ENCODE peak calls at places on chromosomes 12 and 14, in eight cellular contexts. I is left ventricle myocardium inferior, S is K562, Q is A549, G is cardiac muscle cell, P is left lung, C is testis, V is prostate gland. A is an unnamed sample.

GRCh38 chr12:24913953-24914352 is 34.9 kb downstream of the BCAT1 start:
- DNase-seq in V (no peak), Q (no peak), G (no peak), I (no peak), P (no peak), S (no peak), C (no peak), A (no peak)

GRCh38 chr14:33477752-33478151 is 473.1 kb downstream of the EGLN3 start:
- DNase-seq in S (no peak), I (no peak), P (no peak), Q (no peak), V (no peak), C (no peak), G (no peak), A (no peak)

GRCh38 chr12:108360057-108360456 is 20.9 kb upstream of the CMKLR1 start:
- DNase-seq in P (no peak), C (no peak), Q (no peak), S (no peak), V (no peak), G (no peak), I (no peak), A (no peak)

GRCh38 chr12:132776816-132777568 is 15.4 kb upstream of the ANKLE2 start:
- DNase-seq in I (peak; percentile 83), P (no peak), Q (no peak), G (no peak), S (no peak), V (no peak), C (peak; percentile 86), A (no peak)

GRCh38 chr12:25084816-25085215 is 110.1 kb downstream of the DNAI7 start:
- DNase-seq in P (no peak), I (no peak), S (no peak), C (no peak), V (no peak), Q (no peak), G (no peak), A (no peak)

GRCh38 chr14:67241416-67242362 is at the start of gene PALS1:
- DNase-seq in Q (peak; percentile 77), G (peak; percentile 78), S (peak; percentile 63), C (peak; percentile 59), I (no peak), V (no peak), P (no peak), A (no peak)

GRCh38 chr12:49232940-49233841 is 31.7 kb upstream of the TUBA1C start:
- DNase-seq in V (peak; percentile 11), I (peak; percentile 75), Q (no peak), P (peak; percentile 49), C (peak; percentile 94), S (peak; percentile 98), G (peak; percentile 92), A (no peak)

GRCh38 chr14:87944987-87945604 is 47.9 kb downstream of the GALC start:
- DNase-seq in G (peak; percentile 52), I (no peak), V (no peak), Q (peak; percentile 62), C (no peak), P (no peak), S (peak; percentile 55), A (peak; percentile 25)

GRCh38 chr12:74285773-74286172 is 251.9 kb upstream of the ATXN7L3B start:
- DNase-seq in I (no peak), V (no peak), C (no peak), G (no peak), S (no peak), P (no peak), Q (peak; percentile 2), A (no peak)

GRCh38 chr14:103545219-103545914 is 16.4 kb downstream of the TRMT61A start:
- DNase-seq in G (no peak), Q (no peak), V (no peak), I (peak; percentile 14), C (no peak), P (no peak), S (no peak), A (no peak)

GRCh38 chr12:109670647-109671046 is 43.0 kb upstream of the FAM222A start:
- DNase-seq in G (no peak), I (no peak), P (no peak), C (no peak), S (peak; percentile 8), Q (no peak), V (no peak), A (no peak)

GRCh38 chr12:13197526-13198141 is 1.1 kb downstream of the EMP1 start:
- DNase-seq in I (peak; percentile 77), G (no peak), P (no peak), V (no peak), Q (no peak), C (peak; percentile 37), S (no peak), A (no peak)

GRCh38 chr14:92684801-92685560 is 63.4 kb downstream of the LGMN start:
- DNase-seq in C (no peak), V (no peak), S (peak; percentile 38), Q (no peak), P (no peak), G (no peak), I (no peak), A (no peak)

GRCh38 chr12:131112690-131113290 is 159.1 kb downstream of the ADGRD1 start:
- DNase-seq in C (no peak), V (no peak), I (no peak), G (no peak), S (peak; percentile 11), Q (no peak), P (no peak), A (no peak)

GRCh38 chr12:40287369-40287975 is 62.7 kb downstream of the LRRK2 start:
- DNase-seq in S (no peak), C (no peak), Q (peak; percentile 90), V (no peak), I (no peak), P (no peak), G (no peak), A (no peak)

GRCh38 chr12:131092911-131093901 is 139.5 kb downstream of the ADGRD1 start:
- DNase-seq in P (peak; percentile 30), I (no peak), Q (no peak), S (no peak), V (no peak), C (peak; percentile 10), G (no peak), A (no peak)

GRCh38 chr14:92408186-92408585 is 85.2 kb downstream of the SLC24A4 start:
- DNase-seq in V (peak; percentile 48), P (no peak), C (no peak), S (no peak), G (no peak), I (no peak), Q (no peak), A (no peak)

GRCh38 chr14:38302034-38302433 is 46.1 kb upstream of the CLEC14A start:
- DNase-seq in C (no peak), S (no peak), V (no peak), P (no peak), I (no peak), G (no peak), Q (no peak), A (no peak)

GRCh38 chr14:105307052-105307727 is 6.4 kb upstream of the BRF1 start:
- DNase-seq in Q (no peak), I (no peak), G (no peak), V (no peak), C (no peak), S (no peak), P (no peak), A (no peak)

GRCh38 chr12:50660425-50660822 is 103.5 kb upstream of the ATF1 start:
- DNase-seq in C (no peak), Q (no peak), I (no peak), V (no peak), G (no peak), P (no peak), S (no peak), A (no peak)

GRCh38 chr12:50545783-50546182 is 41.0 kb downstream of the DIP2B start:
- DNase-seq in I (no peak), P (no peak), V (no peak), S (no peak), G (no peak), Q (no peak), C (no peak), A (no peak)

GRCh38 chr14:49999216-49999761 is 106.4 kb downstream of the ARF6 start:
- DNase-seq in I (peak; percentile 82), Q (peak; percentile 77), P (peak; percentile 89), S (peak; percentile 77), C (peak; percentile 69), G (no peak), V (peak; percentile 78), A (no peak)

GRCh38 chr12:92467886-92468285 is 234.9 kb upstream of the PLEKHG7 start:
- DNase-seq in P (no peak), V (no peak), C (no peak), G (no peak), S (peak; percentile 70), I (no peak), Q (peak; percentile 13), A (no peak)

GRCh38 chr12:4273651-4274395 is at the start of gene CCND2:
- DNase-seq in Q (peak; percentile 44), P (peak; percentile 95), C (peak; percentile 88), G (peak; percentile 91), I (peak; percentile 90), V (peak; percentile 74), S (peak; percentile 91), A (no peak)
- H3K4me1 ChIP-seq in Q (peaks cover 67% of the 10 kb centered on the region), P (peaks cover 94% of the 10 kb centered on the region), C (peaks cover 26% of the 10 kb centered on the region), G (peaks cover 30% of the 10 kb centered on the region), I (peaks cover 90% of the 10 kb centered on the region), V (no peaks in the 10 kb centered on the region), S (peaks cover 27% of the 10 kb centered on the region), A (peaks cover 5% of the 10 kb centered on the region)

GRCh38 chr14:73745571-73746539 is 31.7 kb upstream of the PNMA1 start:
- DNase-seq in I (no peak), Q (no peak), V (no peak), S (no peak), G (no peak), C (no peak), P (no peak), A (no peak)

GRCh38 chr14:73746540-73747385 is 32.6 kb upstream of the PNMA1 start:
- DNase-seq in G (no peak), I (no peak), V (no peak), S (no peak), C (no peak), P (no peak), Q (no peak), A (no peak)

GRCh38 chr14:73744175-73744867 is 30.1 kb upstream of the PNMA1 start:
- DNase-seq in P (no peak), G (no peak), I (no peak), C (no peak), S (no peak), V (no peak), Q (no peak), A (no peak)

GRCh38 chr14:73743431-73743931 is 29.3 kb upstream of the PNMA1 start:
- DNase-seq in P (peak; percentile 70), Q (no peak), I (peak; percentile 56), V (no peak), G (no peak), S (peak; percentile 49), C (no peak), A (no peak)

GRCh38 chr14:73744874-73745529 is 30.8 kb upstream of the PNMA1 start:
- DNase-seq in V (peak; percentile 56), Q (no peak), S (no peak), G (no peak), I (no peak), P (peak; percentile 67), C (no peak), A (no peak)
- H3K4me1 ChIP-seq in V (peaks cover 80% of the 10 kb centered on the region), Q (peaks cover 80% of the 10 kb centered on the region), S (peaks cover 76% of the 10 kb centered on the region), G (peaks cover 56% of the 10 kb centered on the region), I (peaks cover 100% of the 10 kb centered on the region), P (peaks cover 100% of the 10 kb centered on the region), C (peaks cover 89% of the 10 kb centered on the region), A (peaks cover 19% of the 10 kb centered on the region)

GRCh38 chr12:121130866-121131373 is 1.8 kb upstream of the P2RX7 start:
- DNase-seq in P (no peak), I (no peak), Q (no peak), S (no peak), C (no peak), G (no peak), V (no peak), A (no peak)
- H3K4me1 ChIP-seq in P (peaks cover 64% of the 10 kb centered on the region), I (peaks cover 58% of the 10 kb centered on the region), Q (peaks cover 3% of the 10 kb centered on the region), S (peaks cover 18% of the 10 kb centered on the region), C (peaks cover 43% of the 10 kb centered on the region), G (no peaks in the 10 kb centered on the region), V (no peaks in the 10 kb centered on the region), A (no peaks in the 10 kb centered on the region)

GRCh38 chr14:93957333-93957710 is 19.0 kb downstream of the ASB2 start:
- DNase-seq in S (no peak), I (no peak), C (no peak), V (no peak), Q (no peak), P (no peak), G (no peak), A (no peak)
- H3K4me1 ChIP-seq in S (no peaks in the 10 kb centered on the region), I (peaks cover 95% of the 10 kb centered on the region), C (no peaks in the 10 kb centered on the region), V (no peaks in the 10 kb centered on the region), Q (peaks cover 22% of the 10 kb centered on the region), P (peaks cover 53% of the 10 kb centered on the region), G (peaks cover 61% of the 10 kb centered on the region), A (peaks cover 4% of the 10 kb centered on the region)

A was measured in iPS DF 6.9.